ENCODE peak calls at places on chromosomes 4 and X, in seven cellular contexts. B is stomach, S is brain microvascular endothelial cell, Q is cardiac fibroblast, T is cardiac muscle cell, U is AG04450, N is fibroblast of pulmonary artery. Y is an unnamed sample.

GRCh38 chr4:17066972-17067371 is 168.5 kb upstream of the LDB2 start:
- DNase-seq in U (peak; percentile 73), Q (peak; percentile 83), B (no peak), T (no peak), N (peak; percentile 82), S (peak; percentile 90), Y (peak; percentile 92)

GRCh38 chrX:129193357-129193756 is 329.9 kb downstream of the SMARCA1 start:
- DNase-seq in N (no peak), S (no peak), T (no peak), Q (no peak), B (no peak), U (no peak), Y (no peak)

GRCh38 chr4:128461300-128462103 is 173.9 kb upstream of the PGRMC2 start:
- DNase-seq in N (peak; percentile 87), T (no peak), B (no peak), U (peak; percentile 57), Q (peak; percentile 76), S (peak; percentile 91), Y (peak; percentile 87)

GRCh38 chr4:38396845-38397547 is 267.0 kb upstream of the KLF3 start:
- DNase-seq in U (no peak), B (no peak), T (peak; percentile 66), Q (no peak), S (no peak), N (no peak), Y (no peak)

GRCh38 chrX:101462892-101463291 is 22.4 kb upstream of the ARMCX4 start:
- DNase-seq in S (peak; percentile 24), B (no peak), Q (peak; percentile 29), N (peak; percentile 41), U (no peak), T (peak; percentile 20), Y (peak; percentile 54)

GRCh38 chrX:19569121-19569805 is 54.0 kb upstream of the MAP3K15 start:
- DNase-seq in S (no peak), T (peak; percentile 70), U (no peak), B (no peak), N (no peak), Q (no peak), Y (no peak)

GRCh38 chr4:38002451-38003071 is 42.4 kb downstream of the PTTG2 start:
- DNase-seq in Q (no peak), S (no peak), N (peak; percentile 18), B (no peak), T (no peak), U (no peak), Y (no peak)

GRCh38 chrX:15674899-15675489 is 10.4 kb upstream of the CLTRN start:
- DNase-seq in U (peak; percentile 56), N (peak; percentile 89), B (peak; percentile 92), T (peak; percentile 83), Q (peak; percentile 91), S (peak; percentile 83), Y (peak; percentile 94)

GRCh38 chrX:67651437-67652142 is 107.8 kb downstream of the AR start:
- DNase-seq in N (no peak), B (no peak), U (no peak), Q (no peak), S (no peak), T (no peak), Y (no peak)

GRCh38 chrX:105219454-105220401 is 766 bp downstream of the TEX13A start:
- DNase-seq in S (no peak), B (no peak), Q (no peak), U (no peak), T (no peak), N (no peak), Y (no peak)

GRCh38 chr4:123832173-123833026 is 435.8 kb downstream of the SPRY1 start:
- DNase-seq in T (peak; percentile 3), B (no peak), U (peak; percentile 97), S (peak; percentile 98), Q (peak; percentile 100), N (peak; percentile 100), Y (peak; percentile 99)

GRCh38 chr4:3346146-3346545 is 53.3 kb downstream of the RGS12 start:
- DNase-seq in Q (peak; percentile 86), B (peak; percentile 50), T (peak; percentile 74), U (peak; percentile 44), N (peak; percentile 90), S (peak; percentile 81), Y (peak; percentile 90)

GRCh38 chr4:108919229-108919893 is 156.5 kb upstream of the ETNPPL start:
- DNase-seq in S (no peak), T (no peak), N (no peak), U (no peak), B (no peak), Q (no peak), Y (no peak)

DNA sequence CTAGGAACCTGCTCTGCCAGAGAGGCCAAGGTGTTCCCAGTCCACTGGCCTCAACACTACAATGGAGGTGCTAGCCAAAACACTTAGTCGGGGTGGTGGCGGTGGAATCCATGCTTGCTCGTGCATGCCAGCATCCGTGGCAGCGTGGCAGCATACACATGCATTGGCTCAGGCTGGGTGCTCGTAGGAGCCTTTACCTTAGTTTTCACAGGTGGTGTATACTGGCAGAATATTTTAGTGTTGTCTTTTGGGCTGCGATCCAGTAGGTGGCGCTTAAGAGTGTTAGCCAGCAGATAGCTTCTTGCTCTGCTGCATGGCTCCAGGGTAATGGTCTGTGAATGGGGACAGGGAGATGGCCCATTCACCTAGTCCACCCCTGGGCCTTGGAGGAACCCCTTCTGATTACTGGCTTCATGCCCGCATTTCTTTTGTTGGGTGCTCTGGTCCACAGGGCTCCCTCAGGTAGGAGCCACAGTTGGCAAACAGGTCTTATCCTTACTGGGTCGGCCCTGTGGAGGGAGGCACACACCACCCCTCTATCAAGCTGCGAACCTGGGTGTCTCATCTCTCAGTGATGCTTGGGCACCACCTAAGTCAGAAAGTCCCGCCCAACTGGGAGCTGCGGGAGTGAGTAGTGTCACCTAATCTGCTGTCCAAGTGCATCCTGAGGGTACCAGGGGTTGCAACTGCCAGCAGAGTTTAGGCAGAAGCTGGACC is 40.0 kb downstream of the RIPPLY1 start:
- DNase-seq in U (no peak), T (peak; percentile 33), B (peak; percentile 35), Q (peak; percentile 0), N (peak; percentile 10), S (peak; percentile 7), Y (no peak)
- TF ChIP-seq CTCF in U (peak; percentile 17), T (peak; percentile 41), B (no peak), Q (peak; percentile 32), N (peak; percentile 42), S (peak; percentile 69), Y (peak; percentile 27)

GRCh38 chr4:144645621-144646522 is at the start of gene HHIP:
- DNase-seq in B (peak; percentile 31), S (peak; percentile 87), N (peak; percentile 86), U (no peak), T (peak; percentile 62), Q (peak; percentile 83), Y (peak; percentile 79)
- H3K4me3 ChIP-seq in B (peak within 1 kb of the TSS; percentile 53), S (peak within 1 kb of the TSS; percentile 84), N (peak within 1 kb of the TSS; percentile 89), U (peak within 1 kb of the TSS; percentile 80), T (peak within 1 kb of the TSS; percentile 52), Q (peak within 1 kb of the TSS; percentile 73), Y (peak within 1 kb of the TSS; percentile 92)

GRCh38 chr4:170008376-170008775 is 17.8 kb downstream of the MFAP3L start:
- DNase-seq in N (no peak), T (no peak), U (no peak), B (no peak), S (no peak), Q (no peak), Y (no peak)
- TF ChIP-seq CTCF in N (no peak), T (no peak), U (no peak), B (no peak), S (peak; percentile 12), Q (no peak), Y (no peak)

GRCh38 chrX:153645151-153645550 is 1.9 kb upstream of the DUSP9 start:
- DNase-seq in Q (no peak), N (no peak), B (no peak), T (no peak), U (no peak), S (no peak), Y (no peak)

GRCh38 chrX:153642313-153642654 is 4.7 kb upstream of the DUSP9 start:
- DNase-seq in N (no peak), B (no peak), Q (no peak), U (no peak), T (peak; percentile 47), S (no peak), Y (no peak)

GRCh38 chrX:153644356-153645125 is 2.5 kb upstream of the DUSP9 start:
- DNase-seq in S (no peak), Q (no peak), U (no peak), B (no peak), T (peak; percentile 46), N (no peak), Y (no peak)

GRCh38 chrX:153642655-153643430 is 4.2 kb upstream of the DUSP9 start:
- DNase-seq in Q (no peak), U (no peak), B (no peak), T (no peak), N (no peak), S (no peak), Y (no peak)

DNA sequence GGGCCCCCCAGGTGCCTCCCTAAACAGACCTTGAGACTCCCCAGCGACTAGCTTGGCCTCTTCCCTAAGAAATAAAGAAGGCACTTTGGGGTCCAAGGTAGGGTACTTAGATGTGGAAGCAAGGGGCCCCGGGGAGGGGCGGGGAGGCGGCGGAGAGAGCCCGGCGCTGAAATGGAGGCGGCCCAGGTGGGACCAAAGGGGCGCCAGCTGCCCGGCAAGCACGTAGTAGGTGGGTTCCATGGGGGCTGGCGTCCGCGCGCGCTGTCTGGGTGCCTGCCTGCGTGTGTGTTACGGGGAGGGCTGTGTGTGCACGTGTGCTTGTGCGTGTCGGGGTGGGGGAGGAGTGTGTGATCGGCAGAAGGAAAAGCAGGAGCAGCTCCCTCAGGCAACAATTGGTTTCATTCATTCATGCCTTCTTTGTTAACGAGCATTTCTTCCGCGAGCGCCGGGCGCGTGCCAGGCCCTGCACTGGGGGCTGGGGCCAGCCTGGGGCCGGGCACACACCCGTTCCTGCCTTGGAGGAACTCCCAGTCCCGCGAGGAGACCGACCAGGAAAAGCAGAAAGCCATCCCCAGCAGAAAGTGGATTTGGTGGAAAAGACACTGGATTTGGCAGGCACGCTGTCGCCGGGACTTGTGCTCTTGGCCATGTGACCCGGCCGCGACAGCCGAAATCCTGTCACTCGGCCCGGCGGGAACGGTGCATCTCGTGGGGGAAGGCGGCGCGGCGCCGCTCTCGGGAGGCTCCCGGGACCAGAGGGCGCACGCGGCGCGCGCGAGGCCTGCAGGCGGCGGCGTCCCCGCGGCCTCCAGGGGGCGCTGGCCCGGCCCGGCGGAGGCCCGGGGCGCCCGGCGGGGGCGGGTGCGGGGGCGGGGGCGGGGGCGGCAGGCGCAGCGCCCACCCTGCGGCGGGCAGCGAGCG is 3.3 kb upstream of the DUSP9 start:
- DNase-seq in N (no peak), T (peak; percentile 51), S (no peak), U (no peak), B (no peak), Q (no peak), Y (no peak)
- H3K4me3 ChIP-seq in N (no peak overlapping the region), T (no peak overlapping the region), S (no peak overlapping the region), U (no peak overlapping the region), B (peak overlapping the region; percentile 8), Q (no peak overlapping the region), Y (peak overlapping the region; percentile 37)

DNA sequence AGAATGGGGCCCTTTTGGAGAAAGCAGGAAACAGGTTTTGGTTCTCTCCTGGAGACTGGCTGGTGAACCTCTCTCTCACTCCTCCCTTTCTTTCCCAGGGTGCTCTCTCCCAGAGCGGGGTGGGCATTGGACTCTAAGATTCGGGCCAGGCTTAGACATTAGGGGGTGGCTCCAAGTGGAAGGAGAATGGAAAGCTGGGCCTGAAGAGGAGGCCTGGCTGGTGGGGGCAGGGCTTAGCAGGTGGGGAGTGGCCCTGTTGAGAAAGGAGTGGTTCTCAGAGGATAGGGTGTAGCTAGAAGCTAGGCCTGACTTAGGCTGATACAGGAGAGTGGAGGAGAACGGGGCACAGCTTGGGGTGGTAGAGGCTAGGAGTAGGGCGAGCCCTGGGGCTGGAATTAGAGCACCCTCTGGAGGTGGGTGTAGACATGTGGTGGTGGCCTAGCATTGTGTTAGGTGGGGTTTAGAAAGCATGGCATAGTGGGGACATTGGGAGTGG is 5.7 kb downstream of the PLP2 start:
- DNase-seq in S (no peak), T (no peak), U (no peak), B (no peak), N (no peak), Q (no peak), Y (no peak)
- TF ChIP-seq CTCF in S (peak; percentile 16), T (no peak), U (no peak), B (no peak), N (peak; percentile 9), Q (no peak), Y (peak; percentile 8)

Y was measured in fibroblast of the aortic adventitia.